ENCODE peak calls at places on chromosomes 2 and 18, in five cellular contexts. One of them, this sample, is unnamed.

GRCh38 chr2:169799555-169799954 is 884 bp downstream of the SSB start:
- DNase-seq in astrocyte: peak; percentile 18
- DNase-seq in Peyer's patch: no peak
- DNase-seq in SJSA1: no peak
- DNase-seq in body of pancreas: no peak
- DNase-seq in this sample: no peak

GRCh38 chr2:118031566-118031965 is 17.7 kb upstream of the CCDC93 start:
- DNase-seq in astrocyte: no peak
- DNase-seq in Peyer's patch: no peak
- DNase-seq in SJSA1: no peak
- DNase-seq in body of pancreas: no peak
- DNase-seq in this sample: no peak

GRCh38 chr2:120402508-120402907 is 56.6 kb downstream of the INHBB start:
- DNase-seq in astrocyte: no peak
- DNase-seq in Peyer's patch: no peak
- DNase-seq in SJSA1: no peak
- DNase-seq in body of pancreas: no peak
- DNase-seq in this sample: no peak

GRCh38 chr18:79940814-79941472 is 10.5 kb downstream of the SLC66A2 start:
- DNase-seq in astrocyte: no peak
- DNase-seq in Peyer's patch: no peak
- DNase-seq in SJSA1: peak; percentile 32
- DNase-seq in body of pancreas: peak; percentile 5
- DNase-seq in this sample: no peak

GRCh38 chr2:7598402-7598801 is 681.2 kb downstream of the RNF144A start:
- DNase-seq in astrocyte: no peak
- DNase-seq in Peyer's patch: no peak
- DNase-seq in SJSA1: no peak
- DNase-seq in body of pancreas: no peak
- DNase-seq in this sample: no peak

GRCh38 chr2:774436-774835 is 97.2 kb upstream of the TMEM18 start:
- DNase-seq in astrocyte: no peak
- DNase-seq in Peyer's patch: no peak
- DNase-seq in SJSA1: no peak
- DNase-seq in body of pancreas: no peak
- DNase-seq in this sample: no peak

GRCh38 chr2:96265349-96265839 is 403 bp downstream of the TMEM127 start:
- DNase-seq in astrocyte: no peak
- DNase-seq in Peyer's patch: peak; percentile 44
- DNase-seq in SJSA1: peak; percentile 56
- DNase-seq in body of pancreas: peak; percentile 42
- DNase-seq in this sample: no peak

GRCh38 chr2:53058526-53058925 is 709.1 kb upstream of the CHAC2 start:
- DNase-seq in astrocyte: peak; percentile 38
- DNase-seq in Peyer's patch: no peak
- DNase-seq in SJSA1: no peak
- DNase-seq in body of pancreas: no peak
- DNase-seq in this sample: peak; percentile 80

GRCh38 chr2:202376460-202377307 is 557 bp downstream of the BMPR2 start:
- DNase-seq in astrocyte: peak; percentile 22
- DNase-seq in Peyer's patch: peak; percentile 43
- DNase-seq in SJSA1: no peak
- DNase-seq in body of pancreas: peak; percentile 62
- DNase-seq in this sample: no peak

GRCh38 chr2:99881901-99882591 is 260.3 kb downstream of the AFF3 start:
- DNase-seq in astrocyte: peak; percentile 96
- DNase-seq in Peyer's patch: no peak
- DNase-seq in SJSA1: no peak
- DNase-seq in body of pancreas: no peak
- DNase-seq in this sample: peak; percentile 63

GRCh38 chr18:64851796-64852195 is 702.9 kb upstream of the LINC00305 start:
- DNase-seq in astrocyte: no peak
- DNase-seq in Peyer's patch: no peak
- DNase-seq in SJSA1: no peak
- DNase-seq in body of pancreas: no peak
- DNase-seq in this sample: no peak

GRCh38 chr18:36315736-36316135 is 18.2 kb downstream of the FHOD3 start:
- DNase-seq in astrocyte: peak; percentile 80
- DNase-seq in Peyer's patch: no peak
- DNase-seq in SJSA1: no peak
- DNase-seq in body of pancreas: no peak
- DNase-seq in this sample: no peak

GRCh38 chr2:96116424-96116878 is at the start of gene ADRA2B:
- DNase-seq in astrocyte: no peak
- DNase-seq in Peyer's patch: peak; percentile 72
- DNase-seq in SJSA1: no peak
- DNase-seq in body of pancreas: peak; percentile 88
- DNase-seq in this sample: no peak

GRCh38 chr2:37282746-37283145 is 41.9 kb downstream of the PRKD3 start:
- DNase-seq in astrocyte: peak; percentile 37
- DNase-seq in Peyer's patch: no peak
- DNase-seq in SJSA1: no peak
- DNase-seq in body of pancreas: no peak
- DNase-seq in this sample: no peak
- H3K36me3 ChIP-seq in astrocyte: peaks cover 34% of the 10 kb centered on the region
- H3K36me3 ChIP-seq in Peyer's patch: peaks cover 40% of the 10 kb centered on the region
- H3K36me3 ChIP-seq in SJSA1: peaks cover 62% of the 10 kb centered on the region
- H3K36me3 ChIP-seq in body of pancreas: no peaks in the 10 kb centered on the region
- H3K36me3 ChIP-seq in this sample: no peaks in the 10 kb centered on the region

GRCh38 chr2:233459426-233459825 is 105.1 kb downstream of the DGKD start:
- DNase-seq in astrocyte: no peak
- DNase-seq in Peyer's patch: no peak
- DNase-seq in SJSA1: no peak
- DNase-seq in body of pancreas: no peak
- DNase-seq in this sample: no peak
- H3K36me3 ChIP-seq in astrocyte: peaks cover 13% of the 10 kb centered on the region
- H3K36me3 ChIP-seq in Peyer's patch: peaks cover 99% of the 10 kb centered on the region
- H3K36me3 ChIP-seq in SJSA1: peaks cover 77% of the 10 kb centered on the region
- H3K36me3 ChIP-seq in body of pancreas: no peaks in the 10 kb centered on the region
- H3K36me3 ChIP-seq in this sample: no peaks in the 10 kb centered on the region

DNA sequence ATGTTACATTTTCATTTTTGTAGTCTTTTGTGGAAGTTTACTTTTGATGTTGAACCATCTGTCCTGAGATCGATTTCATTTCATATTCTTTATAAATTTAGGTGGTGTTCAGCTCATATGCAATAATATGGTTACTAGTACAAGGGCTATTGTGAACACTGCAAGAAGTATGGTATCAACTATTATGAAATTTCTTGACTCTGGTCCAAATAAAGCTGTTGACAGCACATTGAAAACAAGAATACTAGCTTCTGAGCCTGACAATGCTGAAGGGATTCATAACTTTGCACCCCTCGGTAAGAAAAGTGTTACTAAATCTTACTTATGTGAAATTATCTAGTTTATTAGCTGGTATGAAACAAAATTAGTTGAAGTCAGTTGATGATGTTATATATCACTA is 124.9 kb upstream of the TTC27 start:
- DNase-seq in astrocyte: no peak
- DNase-seq in Peyer's patch: no peak
- DNase-seq in SJSA1: no peak
- DNase-seq in body of pancreas: no peak
- DNase-seq in this sample: no peak
- H3K36me3 ChIP-seq in astrocyte: peaks cover 41% of the 10 kb centered on the region
- H3K36me3 ChIP-seq in Peyer's patch: peaks cover 80% of the 10 kb centered on the region
- H3K36me3 ChIP-seq in SJSA1: peaks cover 71% of the 10 kb centered on the region
- H3K36me3 ChIP-seq in body of pancreas: no peaks in the 10 kb centered on the region
- H3K36me3 ChIP-seq in this sample: no peaks in the 10 kb centered on the region

DNA sequence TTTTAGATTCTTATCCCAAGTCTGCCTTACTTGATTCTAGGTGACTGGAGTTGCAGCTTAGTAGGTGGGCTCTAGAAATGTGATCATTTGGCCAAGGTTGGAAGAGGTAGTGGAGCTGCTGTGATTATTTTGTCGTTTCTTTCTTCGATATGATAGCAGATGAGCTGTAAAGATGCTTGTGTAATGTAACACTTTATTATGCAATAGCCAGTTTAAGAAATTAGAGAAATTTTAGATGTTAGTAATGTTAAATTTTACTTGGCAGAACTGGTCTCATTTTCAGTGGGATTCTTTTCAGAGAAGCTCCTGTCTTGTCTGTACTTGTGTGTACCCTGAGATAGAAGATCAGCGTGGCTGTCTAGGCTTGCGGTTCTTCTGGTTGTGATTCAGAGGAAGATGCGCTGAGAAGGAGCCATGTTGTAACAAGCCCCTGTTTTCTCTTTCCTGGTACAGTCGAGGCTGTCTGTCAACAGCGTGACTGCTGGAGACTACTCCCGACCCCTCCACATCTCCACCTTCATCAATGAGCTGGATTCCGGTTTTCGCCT is 9.3 kb downstream of the TSN start:
- DNase-seq in astrocyte: no peak
- DNase-seq in Peyer's patch: no peak
- DNase-seq in SJSA1: no peak
- DNase-seq in body of pancreas: no peak
- DNase-seq in this sample: no peak
- H3K36me3 ChIP-seq in astrocyte: peaks cover 56% of the 10 kb centered on the region
- H3K36me3 ChIP-seq in Peyer's patch: peaks cover 85% of the 10 kb centered on the region
- H3K36me3 ChIP-seq in SJSA1: peaks cover 78% of the 10 kb centered on the region
- H3K36me3 ChIP-seq in body of pancreas: no peaks in the 10 kb centered on the region
- H3K36me3 ChIP-seq in this sample: no peaks in the 10 kb centered on the region

DNA sequence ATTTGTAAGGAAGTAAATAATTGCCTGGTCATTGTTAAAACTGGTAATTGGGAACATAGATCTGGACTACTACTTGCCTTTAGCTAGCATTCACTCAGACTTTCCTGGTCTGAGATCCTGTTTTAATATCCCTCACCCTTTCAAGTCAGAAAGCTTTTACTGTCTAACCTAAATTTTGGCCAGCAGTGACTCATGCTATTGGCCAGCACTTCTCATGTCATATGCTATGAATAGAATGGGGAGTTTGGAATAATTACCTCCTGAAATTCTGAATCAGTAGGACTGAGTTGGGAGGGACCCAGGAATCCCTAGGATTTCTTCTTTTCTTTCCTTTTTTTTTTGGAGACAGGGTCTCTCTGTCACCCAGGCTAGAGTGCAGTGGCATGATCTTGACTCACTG is 19.3 kb downstream of the STK36 start:
- DNase-seq in astrocyte: peak; percentile 64
- DNase-seq in Peyer's patch: no peak
- DNase-seq in SJSA1: no peak
- DNase-seq in body of pancreas: no peak
- DNase-seq in this sample: no peak
- H3K36me3 ChIP-seq in astrocyte: peaks cover 29% of the 10 kb centered on the region
- H3K36me3 ChIP-seq in Peyer's patch: peaks cover 30% of the 10 kb centered on the region
- H3K36me3 ChIP-seq in SJSA1: peaks cover 16% of the 10 kb centered on the region
- H3K36me3 ChIP-seq in body of pancreas: no peaks in the 10 kb centered on the region
- H3K36me3 ChIP-seq in this sample: peaks cover 2% of the 10 kb centered on the region

GRCh38 chr18:73316513-73316912 is 448.7 kb upstream of the NETO1 start:
- DNase-seq in astrocyte: peak; percentile 65
- DNase-seq in Peyer's patch: no peak
- DNase-seq in SJSA1: no peak
- DNase-seq in body of pancreas: no peak
- DNase-seq in this sample: no peak

GRCh38 chr18:73318732-73319479 is 451.1 kb upstream of the NETO1 start:
- DNase-seq in astrocyte: peak; percentile 69
- DNase-seq in Peyer's patch: no peak
- DNase-seq in SJSA1: no peak
- DNase-seq in body of pancreas: peak; percentile 10
- DNase-seq in this sample: no peak

GRCh38 chr18:73315381-73315780 is 447.6 kb upstream of the NETO1 start:
- DNase-seq in astrocyte: no peak
- DNase-seq in Peyer's patch: no peak
- DNase-seq in SJSA1: no peak
- DNase-seq in body of pancreas: no peak
- DNase-seq in this sample: no peak
- H3K36me3 ChIP-seq in astrocyte: no peaks in the 10 kb centered on the region
- H3K36me3 ChIP-seq in Peyer's patch: no peaks in the 10 kb centered on the region
- H3K36me3 ChIP-seq in SJSA1: no peaks in the 10 kb centered on the region
- H3K36me3 ChIP-seq in body of pancreas: no peaks in the 10 kb centered on the region
- H3K36me3 ChIP-seq in this sample: no peaks in the 10 kb centered on the region

GRCh38 chr2:73944714-73945113 is 18.0 kb downstream of the DGUOK start:
- DNase-seq in astrocyte: no peak
- DNase-seq in Peyer's patch: no peak
- DNase-seq in SJSA1: no peak
- DNase-seq in body of pancreas: no peak
- DNase-seq in this sample: no peak

GRCh38 chr2:73949802-73950201 is 23.1 kb downstream of the DGUOK start:
- DNase-seq in astrocyte: no peak
- DNase-seq in Peyer's patch: no peak
- DNase-seq in SJSA1: no peak
- DNase-seq in body of pancreas: no peak
- DNase-seq in this sample: no peak

GRCh38 chr2:73946215-73946614 is 19.5 kb downstream of the DGUOK start:
- DNase-seq in astrocyte: no peak
- DNase-seq in Peyer's patch: no peak
- DNase-seq in SJSA1: no peak
- DNase-seq in body of pancreas: no peak
- DNase-seq in this sample: no peak

GRCh38 chr2:73947412-73948018 is 20.8 kb downstream of the DGUOK start:
- DNase-seq in astrocyte: no peak
- DNase-seq in Peyer's patch: no peak
- DNase-seq in SJSA1: no peak
- DNase-seq in body of pancreas: no peak
- DNase-seq in this sample: no peak

GRCh38 chr2:73946666-73947065 is 20.0 kb downstream of the DGUOK start:
- DNase-seq in astrocyte: no peak
- DNase-seq in Peyer's patch: no peak
- DNase-seq in SJSA1: no peak
- DNase-seq in body of pancreas: no peak
- DNase-seq in this sample: no peak
- H3K36me3 ChIP-seq in astrocyte: peaks cover 21% of the 10 kb centered on the region
- H3K36me3 ChIP-seq in Peyer's patch: peaks cover 61% of the 10 kb centered on the region
- H3K36me3 ChIP-seq in SJSA1: peaks cover 82% of the 10 kb centered on the region
- H3K36me3 ChIP-seq in body of pancreas: no peaks in the 10 kb centered on the region
- H3K36me3 ChIP-seq in this sample: peaks cover 1% of the 10 kb centered on the region

GRCh38 chr2:16084274-16084673 is 143.9 kb downstream of the MYCN start:
- DNase-seq in astrocyte: no peak
- DNase-seq in Peyer's patch: no peak
- DNase-seq in SJSA1: no peak
- DNase-seq in body of pancreas: no peak
- DNase-seq in this sample: no peak
- H3K36me3 ChIP-seq in astrocyte: no peaks in the 10 kb centered on the region
- H3K36me3 ChIP-seq in Peyer's patch: no peaks in the 10 kb centered on the region
- H3K36me3 ChIP-seq in SJSA1: no peaks in the 10 kb centered on the region
- H3K36me3 ChIP-seq in body of pancreas: no peaks in the 10 kb centered on the region
- H3K36me3 ChIP-seq in this sample: no peaks in the 10 kb centered on the region